ENCODE peak calls at places on chromosomes 7 and 10, in seven cellular contexts. E is glomerular endothelial cell; F is ecto neural progenitor cell; Y is cardiac septum; I is body of pancreas; Q is activated naive CD8-positive, alpha-beta T cell treated with anti-CD3 and anti-CD28 coated beads, Interleukin-2, amount 50 U/mL, for 24 hours; T is T-cell. B is an unnamed sample.

GRCh38 chr10:80405636-80406035 is 2.7 kb upstream of the PRXL2A start:
- DNase-seq in E (no peak), T (no peak), Q (no peak), Y (no peak), I (no peak), F (no peak), B (peak)

GRCh38 chr10:78433063-78433717 is 399.5 kb downstream of the RPS24 start:
- DNase-seq in I (no peak), Q (no peak), Y (peak), F (no peak), E (no peak), T (no peak), B (peak)

GRCh38 chr7:139763330-139763729 is 14.5 kb downstream of the HIPK2 start:
- DNase-seq in Y (no peak), I (no peak), E (no peak), Q (no peak), T (no peak), F (no peak), B (no peak)

GRCh38 chr10:62373995-62374861 is at the start of gene ZNF365:
- DNase-seq in T (peak), Y (no peak), Q (peak), E (no peak), I (peak), F (peak), B (peak)

GRCh38 chr10:51369903-51370302 is 295.6 kb downstream of the PRKG1 start:
- DNase-seq in F (no peak), T (no peak), I (no peak), Q (no peak), Y (no peak), E (no peak), B (no peak)

GRCh38 chr7:9106747-9107146 is 673.3 kb downstream of the NXPH1 start:
- DNase-seq in F (no peak), Q (no peak), T (no peak), I (no peak), E (no peak), Y (no peak), B (no peak)

GRCh38 chr7:56079450-56080185 is 13.1 kb downstream of the PHKG1 start:
- DNase-seq in T (no peak), F (no peak), E (no peak), Q (no peak), Y (peak), I (peak), B (no peak)

GRCh38 chr10:97597778-97598177 is 8.3 kb downstream of the C10orf62 start:
- DNase-seq in I (no peak), Y (peak), Q (no peak), F (no peak), E (no peak), T (no peak), B (no peak)

GRCh38 chr10:95637911-95638310 is 18.6 kb downstream of the ALDH18A1 start:
- DNase-seq in Q (no peak), Y (no peak), F (no peak), T (no peak), E (no peak), I (no peak), B (no peak)

GRCh38 chr10:122122493-122122892 is 133.5 kb downstream of the TACC2 start:
- DNase-seq in F (no peak), I (no peak), Q (no peak), Y (no peak), T (no peak), E (no peak), B (no peak)

GRCh38 chr10:49611815-49612512 is 1.9 kb downstream of the SLC18A3 start:
- DNase-seq in Q (no peak), T (no peak), Y (peak), F (peak), I (no peak), E (no peak), B (no peak)

GRCh38 chr7:30840176-30841024 is 69.2 kb downstream of the MINDY4 start:
- DNase-seq in F (no peak), Q (no peak), I (no peak), E (no peak), Y (no peak), T (no peak), B (no peak)

GRCh38 chr7:124152859-124153692 is 120.2 kb upstream of the TMEM229A start:
- DNase-seq in Q (no peak), T (no peak), E (no peak), F (no peak), I (no peak), Y (no peak), B (peak)

GRCh38 chr7:13414661-13415105 is 574.8 kb downstream of the ETV1 start:
- DNase-seq in I (no peak), Q (no peak), F (no peak), T (no peak), E (no peak), Y (no peak), B (no peak)

GRCh38 chr10:94172332-94172731 is 178.6 kb downstream of the PLCE1 start:
- DNase-seq in Q (no peak), Y (no peak), E (no peak), T (no peak), I (no peak), F (no peak), B (no peak)

GRCh38 chr10:33791295-33791694 is 456.8 kb upstream of the NRP1 start:
- DNase-seq in F (no peak), E (no peak), T (no peak), Y (no peak), Q (no peak), I (no peak), B (no peak)

GRCh38 chr10:78688945-78689935 is 379.5 kb upstream of the ZMIZ1 start:
- DNase-seq in E (no peak), T (no peak), Y (no peak), I (no peak), Q (no peak), F (peak), B (no peak)

GRCh38 chr10:94042001-94042813 is 48.5 kb downstream of the PLCE1 start:
- DNase-seq in E (no peak), T (no peak), F (no peak), I (no peak), Q (no peak), Y (no peak), B (no peak)

GRCh38 chr10:60073781-60074656 is 167.7 kb upstream of the CCDC6 start:
- DNase-seq in I (no peak), T (no peak), Q (no peak), F (no peak), E (no peak), Y (no peak), B (no peak)

GRCh38 chr7:130838738-130839137 is 104.7 kb upstream of the KLF14 start:
- DNase-seq in Y (no peak), T (no peak), F (no peak), Q (no peak), E (peak), I (no peak), B (no peak)

GRCh38 chr10:2572611-2573010 is 494.7 kb upstream of the PFKP start:
- DNase-seq in Y (no peak), E (no peak), F (no peak), I (no peak), T (no peak), Q (no peak), B (no peak)

GRCh38 chr10:115214799-115215198 is 121.6 kb downstream of the ATRNL1 start:
- DNase-seq in Y (no peak), F (no peak), T (no peak), I (no peak), E (no peak), Q (no peak), B (no peak)

GRCh38 chr10:36281871-36282331 is 639.8 kb upstream of the FZD8 start:
- DNase-seq in Y (no peak), T (no peak), I (no peak), Q (no peak), F (no peak), E (no peak), B (peak)

GRCh38 chr10:100879741-100880360 is 32.9 kb upstream of the SLF2 start:
- DNase-seq in F (no peak), T (no peak), Y (peak), E (no peak), I (no peak), Q (no peak), B (peak)

GRCh38 chr10:62186999-62187695 is 81.5 kb downstream of the RTKN2 start:
- DNase-seq in I (no peak), Q (no peak), T (no peak), F (no peak), E (no peak), Y (no peak), B (no peak)

GRCh38 chr10:74787457-74787856 is 38.9 kb upstream of the KAT6B start:
- DNase-seq in T (no peak), Q (no peak), Y (no peak), F (no peak), E (no peak), I (no peak), B (no peak)

GRCh38 chr7:132116369-132116768 is 459.9 kb downstream of the PLXNA4 start:
- DNase-seq in F (no peak), E (no peak), Y (peak), T (no peak), I (no peak), Q (no peak), B (no peak)

GRCh38 chr10:32367793-32368453 is 21.0 kb upstream of the EPC1 start:
- DNase-seq in Q (peak), Y (peak), F (peak), I (peak), E (no peak), T (peak), B (peak)

GRCh38 chr10:28710227-28710889 is 33.0 kb downstream of the BAMBI start:
- DNase-seq in I (no peak), Y (no peak), F (no peak), E (no peak), Q (no peak), T (no peak), B (no peak)

GRCh38 chr7:1970895-1971294 is 261.9 kb downstream of the MAD1L1 start:
- DNase-seq in T (no peak), Y (no peak), Q (no peak), E (no peak), F (no peak), I (no peak), B (no peak)

GRCh38 chr7:154868901-154869300 is 134.0 kb downstream of the PAXIP1 start:
- DNase-seq in F (no peak), Y (no peak), E (no peak), T (no peak), I (no peak), Q (no peak), B (no peak)

GRCh38 chr10:30580241-30580640 is 49.3 kb downstream of the LYZL2 start:
- DNase-seq in T (no peak), E (no peak), Y (no peak), I (no peak), F (no peak), Q (no peak), B (no peak)

B was measured in WERI-Rb-1.